ENCODE peak calls at places on chromosomes 7 and 10, in five cellular contexts. D is ovary, E is sigmoid colon, N is stomach, S is A549. G is an unnamed sample.

GRCh38 chr7:125074141-125074540 is 144.5 kb upstream of the POT1 start:
- DNase-seq in S (no peak), E (no peak), N (no peak), D (no peak), G (no peak)

GRCh38 chr10:51422311-51423120 is 276.9 kb downstream of the CSTF2T start:
- DNase-seq in N (peak), S (peak), E (peak), D (no peak), G (no peak)

GRCh38 chr10:133100706-133101463 is 13.2 kb downstream of the ADGRA1 start:
- DNase-seq in D (no peak), N (peak), S (no peak), E (no peak), G (peak)

GRCh38 chr10:52276163-52276562 is 37.9 kb upstream of the DKK1 start:
- DNase-seq in D (no peak), E (no peak), S (no peak), N (no peak), G (no peak)

GRCh38 chr10:24811906-24812305 is 88.2 kb upstream of the ARHGAP21 start:
- DNase-seq in E (no peak), N (no peak), D (no peak), S (no peak), G (no peak)

GRCh38 chr7:5704534-5704922 is 76.9 kb downstream of the RNF216 start:
- DNase-seq in N (peak), D (peak), S (peak), E (peak), G (no peak)

GRCh38 chr10:7534480-7534852 is 123.6 kb upstream of the SFMBT2 start:
- DNase-seq in S (no peak), N (no peak), D (no peak), E (no peak), G (no peak)

GRCh38 chr10:116892873-116893685 is 43.8 kb downstream of the ENO4 start:
- DNase-seq in E (no peak), S (no peak), D (no peak), N (no peak), G (no peak)

GRCh38 chr10:43252166-43252784 is 14.6 kb downstream of the RASGEF1A start:
- DNase-seq in S (no peak), N (no peak), E (no peak), D (peak), G (peak)

GRCh38 chr10:4655406-4655805 is 170.6 kb upstream of the AKR1E2 start:
- DNase-seq in N (no peak), E (no peak), S (no peak), D (no peak), G (no peak)

GRCh38 chr7:128041203-128041602 is 10.0 kb upstream of the LRRC4 start:
- DNase-seq in D (no peak), E (no peak), S (no peak), N (no peak), G (no peak)

DNA sequence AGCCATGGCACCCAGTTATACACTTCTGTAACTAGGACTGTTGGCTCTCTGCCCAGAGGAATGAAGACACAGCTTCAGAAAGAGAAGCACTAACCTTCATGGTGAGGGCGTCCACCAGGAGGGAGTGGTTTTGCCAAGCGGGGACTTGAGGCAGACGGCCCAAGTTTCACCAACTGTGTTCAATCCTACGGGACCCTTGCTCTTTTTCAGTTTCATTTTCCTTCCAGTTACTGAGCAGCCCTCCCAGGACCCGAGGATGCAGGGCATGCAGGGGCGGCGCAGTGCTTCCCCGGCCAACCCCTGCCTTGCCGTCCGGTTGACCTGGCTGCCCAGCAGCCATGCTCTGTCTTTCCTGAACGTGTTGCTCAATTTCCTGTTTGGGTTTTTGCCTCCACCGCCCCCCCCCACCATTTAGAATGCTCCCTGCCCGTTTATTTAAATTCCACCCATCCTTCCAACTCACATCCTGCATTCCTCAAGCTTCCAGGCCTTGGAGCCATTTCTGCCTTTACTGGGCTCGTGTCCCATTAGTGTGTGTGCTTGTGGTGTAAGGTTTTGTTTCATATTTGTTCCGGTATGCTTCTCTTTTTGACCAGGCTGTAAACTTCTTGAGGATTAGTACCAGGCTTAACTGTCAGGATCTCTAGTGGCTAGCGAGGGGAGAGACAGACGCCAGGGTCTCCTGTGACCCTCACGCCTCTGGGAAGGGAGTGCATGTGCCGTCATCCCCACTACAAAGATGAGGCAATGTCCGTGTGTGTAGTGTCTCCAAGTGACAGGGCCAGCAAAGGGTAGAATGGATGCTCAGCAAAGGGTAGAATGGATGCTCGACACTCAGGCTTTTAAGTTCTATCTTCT is 31.6 kb downstream of the IL15RA start:
- DNase-seq in S (no peak), D (peak), N (peak), E (peak), G (peak)
- H3K4me3 ChIP-seq in S (no peak), D (peak), N (peak), E (peak), G (peak)

GRCh38 chr7:35799846-35800717 is 775 bp upstream of the SEPTIN7 start:
- DNase-seq in E (peak), S (peak), N (peak), D (peak), G (peak)
- TF ChIP-seq CTCF in E (no peak), S (no peak), N (no peak), D (no peak), G (no peak)

GRCh38 chr10:73627300-73627699 is 14.0 kb downstream of the MYOZ1 start:
- DNase-seq in N (no peak), D (no peak), S (no peak), E (peak), G (no peak)

GRCh38 chr10:73625884-73626753 is 15.2 kb downstream of the MYOZ1 start:
- DNase-seq in D (peak), E (peak), N (peak), S (peak), G (no peak)

GRCh38 chr10:73623056-73623455 is 18.2 kb downstream of the MYOZ1 start:
- DNase-seq in N (no peak), E (peak), D (no peak), S (no peak), G (no peak)

GRCh38 chr10:73628405-73628804 is 12.9 kb downstream of the MYOZ1 start:
- DNase-seq in N (no peak), D (no peak), E (peak), S (no peak), G (no peak)

GRCh38 chr10:73625004-73625883 is 16.0 kb downstream of the MYOZ1 start:
- DNase-seq in D (no peak), E (peak), S (peak), N (no peak), G (peak)
- TF ChIP-seq EP300 in D (no peak), E (no peak), S (no peak), N (no peak), G (no peak)

GRCh38 chr10:103184615-103185014 is 8.5 kb downstream of the NT5C2 start:
- DNase-seq in E (no peak), S (no peak), N (no peak), D (no peak), G (no peak)

GRCh38 chr10:103177123-103177522 is 15.9 kb downstream of the NT5C2 start:
- DNase-seq in E (no peak), D (no peak), S (no peak), N (no peak), G (no peak)

GRCh38 chr10:103180491-103180890 is 12.6 kb downstream of the NT5C2 start:
- DNase-seq in N (no peak), S (no peak), D (no peak), E (no peak), G (no peak)

GRCh38 chr10:103186128-103186527 is 6.9 kb downstream of the NT5C2 start:
- DNase-seq in N (no peak), E (no peak), D (no peak), S (no peak), G (no peak)

DNA sequence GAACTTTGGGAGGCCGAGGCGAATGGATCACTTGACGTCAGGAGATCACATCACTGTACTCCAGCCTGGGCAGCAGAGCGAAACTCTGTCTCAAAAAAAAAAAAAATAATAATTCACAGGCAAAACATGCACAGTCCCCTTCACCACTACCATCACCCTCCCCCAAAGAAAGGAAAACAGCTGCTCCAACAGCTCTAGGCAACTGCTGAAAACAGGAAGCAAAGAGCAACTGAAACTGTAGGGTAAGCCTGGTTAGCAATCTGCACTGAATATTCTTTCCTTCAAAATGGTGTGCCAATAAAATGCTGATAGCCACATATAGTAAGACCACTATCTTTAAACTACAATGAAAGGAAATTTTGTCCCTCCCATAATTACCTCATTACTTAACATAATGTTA is 11.8 kb downstream of the NT5C2 start:
- DNase-seq in S (no peak), D (no peak), N (no peak), E (no peak), G (no peak)
- H3K4me3 ChIP-seq in S (no peak), D (no peak), N (no peak), E (no peak), G (no peak)

DNA sequence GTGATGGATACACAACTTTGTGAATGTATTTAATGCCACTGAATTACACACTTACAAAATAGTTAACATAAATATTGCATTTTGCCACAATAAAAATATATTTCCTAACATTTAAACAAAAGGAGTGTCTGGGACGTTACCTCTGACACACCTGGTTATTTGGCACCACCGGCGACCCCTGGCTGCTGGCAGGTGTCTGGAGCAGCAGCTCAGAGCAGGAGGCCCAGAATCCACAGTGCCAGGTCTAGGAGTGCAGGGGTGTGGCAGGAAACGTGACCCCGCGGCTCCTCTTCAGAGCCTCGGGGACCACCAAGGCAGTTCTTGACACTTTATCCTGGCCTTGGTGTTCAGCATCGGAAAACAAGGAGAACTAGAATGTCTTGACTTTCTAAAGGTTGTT is 46.3 kb downstream of the MGMT start:
- DNase-seq in N (no peak), D (no peak), S (no peak), E (no peak), G (no peak)
- TF ChIP-seq CTCF in N (no peak), D (no peak), S (no peak), E (no peak), G (no peak)

GRCh38 chr7:65006094-65006992 is at the start of gene ERV3-1:
- DNase-seq in N (peak), E (peak), S (peak), D (peak), G (peak)
- TF ChIP-seq EP300 in N (no peak), E (no peak), S (no peak), D (no peak), G (no peak)

GRCh38 chr10:124641282-124642075 is 102.7 kb downstream of the FAM53B start:
- DNase-seq in N (no peak), D (peak), S (no peak), E (peak), G (peak)

GRCh38 chr10:124639646-124640045 is 104.5 kb downstream of the FAM53B start:
- DNase-seq in D (no peak), E (no peak), N (no peak), S (no peak), G (no peak)

GRCh38 chr10:124639206-124639605 is 105.0 kb downstream of the FAM53B start:
- DNase-seq in S (no peak), E (no peak), N (no peak), D (no peak), G (no peak)

GRCh38 chr10:124640056-124640455 is 104.1 kb downstream of the FAM53B start:
- DNase-seq in D (no peak), N (no peak), E (no peak), S (no peak), G (no peak)

DNA sequence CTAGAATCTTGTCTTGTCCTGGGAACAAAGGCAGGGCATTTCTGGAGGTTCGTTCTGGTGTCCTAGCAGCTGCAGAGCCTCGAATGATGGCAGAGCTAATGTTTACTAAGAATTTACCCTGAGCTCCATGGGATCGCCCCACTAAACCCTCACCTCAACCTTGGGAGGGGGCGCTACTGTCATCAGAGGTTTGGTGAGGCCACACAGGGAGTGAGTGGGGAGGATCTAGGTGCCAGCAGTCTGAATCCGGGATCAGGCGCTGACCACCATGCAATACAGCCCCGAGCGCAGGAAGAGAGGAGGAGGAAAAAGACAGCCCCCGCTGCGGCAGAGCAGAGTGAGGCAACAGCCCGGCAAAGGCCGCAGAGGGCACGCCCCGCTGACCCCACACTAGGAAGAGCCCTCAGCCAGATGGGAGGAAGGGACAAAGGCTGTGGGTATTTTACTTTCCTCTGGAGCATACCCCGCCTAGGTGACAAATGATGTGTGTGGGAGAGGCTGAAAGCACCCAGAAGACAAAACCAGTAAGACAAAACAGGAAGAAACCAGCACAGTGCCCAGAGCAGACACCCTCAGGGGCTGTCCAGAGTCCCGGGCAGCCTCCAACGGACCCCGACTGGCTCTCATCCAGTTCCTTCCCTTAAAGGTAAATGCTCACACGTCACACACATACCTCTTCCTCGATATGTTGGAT is 103.5 kb downstream of the FAM53B start:
- DNase-seq in D (peak), N (no peak), E (no peak), S (no peak), G (peak)
- H3K4me3 ChIP-seq in D (no peak), N (no peak), E (no peak), S (no peak), G (no peak)

GRCh38 chr7:36207451-36208291 is 54.6 kb downstream of the EEPD1 start:
- DNase-seq in D (peak), E (peak), S (peak), N (peak), G (peak)
- TF ChIP-seq CTCF in D (no peak), E (no peak), S (no peak), N (no peak), G (no peak)

GRCh38 chr10:73965890-73966768 is 31.8 kb upstream of the VCL start:
- DNase-seq in S (peak), D (peak), E (peak), N (peak), G (no peak)
- TF ChIP-seq EP300 in S (no peak), D (no peak), E (peak), N (peak), G (no peak)

G was measured in upper lobe of left lung.